ENCODE peak calls at places on chromosome 9, in six cellular contexts. D is CD4-positive, alpha-beta T cell; H is Peyer's patch; O is GM23338; V is neural progenitor cell; P is tibial nerve. Q is an unnamed sample.
A peak's percentile ranks its signal among the peaks of the same experiment; 100 is the strongest.

GRCh38 chr9:94948567-94949235 is 222.2 kb downstream of the AOPEP start:
- DNase-seq in D (no peak), H (no peak), O (no peak), V (no peak), P (no peak), Q (no peak)

GRCh38 chr9:8224381-8224791 is 424.8 kb upstream of the DMAC1 start:
- DNase-seq in D (no peak), H (no peak), O (no peak), V (no peak), P (no peak), Q (no peak)

GRCh38 chr9:4620046-4620765 is 41.9 kb upstream of the PLPP6 start:
- DNase-seq in D (no peak), H (no peak), O (peak; percentile 17), V (peak; percentile 8), P (no peak), Q (no peak)

GRCh38 chr9:133990366-133991210 is 1.5 kb downstream of the VAV2 start:
- DNase-seq in D (no peak), H (peak; percentile 84), O (peak; percentile 52), V (peak; percentile 84), P (no peak), Q (no peak)

GRCh38 chr9:17775646-17776045 is 196.8 kb downstream of the SH3GL2 start:
- DNase-seq in D (no peak), H (no peak), O (no peak), V (no peak), P (no peak), Q (no peak)

GRCh38 chr9:123349691-123350480 is 6.1 kb upstream of the CRB2 start:
- DNase-seq in D (peak; percentile 54), H (peak; percentile 78), O (peak; percentile 88), V (peak; percentile 86), P (no peak), Q (no peak)

GRCh38 chr9:89471390-89471789 is 26.5 kb downstream of the SEMA4D start:
- DNase-seq in D (peak; percentile 30), H (peak; percentile 45), O (no peak), V (no peak), P (no peak), Q (no peak)

GRCh38 chr9:109923371-109923770 is 143.4 kb downstream of the PALM2AKAP2 start:
- DNase-seq in D (no peak), H (no peak), O (peak; percentile 19), V (no peak), P (no peak), Q (no peak)

GRCh38 chr9:76759726-76760125 is 4.5 kb upstream of the PCA3 start:
- DNase-seq in D (no peak), H (peak; percentile 55), O (no peak), V (no peak), P (no peak), Q (no peak)

GRCh38 chr9:91546574-91546973 is 122.9 kb upstream of the NFIL3 start:
- DNase-seq in D (no peak), H (no peak), O (no peak), V (no peak), P (no peak), Q (no peak)

GRCh38 chr9:70654144-70654543 is 239.7 kb upstream of the KLF9 start:
- DNase-seq in D (no peak), H (no peak), O (no peak), V (no peak), P (no peak), Q (no peak)

GRCh38 chr9:123267481-123268239 is 726 bp downstream of the STRBP start:
- DNase-seq in D (peak; percentile 9), H (peak; percentile 50), O (peak; percentile 41), V (peak; percentile 49), P (no peak), Q (no peak)

GRCh38 chr9:37037137-37037743 is 3.2 kb upstream of the PAX5 start:
- DNase-seq in D (no peak), H (peak; percentile 63), O (peak; percentile 71), V (peak; percentile 63), P (no peak), Q (no peak)

GRCh38 chr9:23824241-23825142 is 1.5 kb downstream of the ELAVL2 start:
- DNase-seq in D (no peak), H (no peak), O (peak; percentile 87), V (peak; percentile 90), P (no peak), Q (no peak)

GRCh38 chr9:108584860-108585259 is 270.9 kb downstream of the ACTL7B start:
- DNase-seq in D (no peak), H (no peak), O (no peak), V (no peak), P (no peak), Q (no peak)

GRCh38 chr9:77803423-77803822 is 155.3 kb upstream of the GNA14 start:
- DNase-seq in D (no peak), H (no peak), O (no peak), V (no peak), P (no peak), Q (no peak)
- TF ChIP-seq CTCF in D (no peak), H (no peak), O (no peak), V (no peak), P (no peak), Q (no peak)

GRCh38 chr9:85944672-85945071 is 3.7 kb downstream of the NAA35 start:
- DNase-seq in D (no peak), H (no peak), O (no peak), V (no peak), P (no peak), Q (no peak)

GRCh38 chr9:85943757-85944430 is 2.9 kb downstream of the NAA35 start:
- DNase-seq in D (no peak), H (no peak), O (no peak), V (no peak), P (no peak), Q (no peak)

DNA sequence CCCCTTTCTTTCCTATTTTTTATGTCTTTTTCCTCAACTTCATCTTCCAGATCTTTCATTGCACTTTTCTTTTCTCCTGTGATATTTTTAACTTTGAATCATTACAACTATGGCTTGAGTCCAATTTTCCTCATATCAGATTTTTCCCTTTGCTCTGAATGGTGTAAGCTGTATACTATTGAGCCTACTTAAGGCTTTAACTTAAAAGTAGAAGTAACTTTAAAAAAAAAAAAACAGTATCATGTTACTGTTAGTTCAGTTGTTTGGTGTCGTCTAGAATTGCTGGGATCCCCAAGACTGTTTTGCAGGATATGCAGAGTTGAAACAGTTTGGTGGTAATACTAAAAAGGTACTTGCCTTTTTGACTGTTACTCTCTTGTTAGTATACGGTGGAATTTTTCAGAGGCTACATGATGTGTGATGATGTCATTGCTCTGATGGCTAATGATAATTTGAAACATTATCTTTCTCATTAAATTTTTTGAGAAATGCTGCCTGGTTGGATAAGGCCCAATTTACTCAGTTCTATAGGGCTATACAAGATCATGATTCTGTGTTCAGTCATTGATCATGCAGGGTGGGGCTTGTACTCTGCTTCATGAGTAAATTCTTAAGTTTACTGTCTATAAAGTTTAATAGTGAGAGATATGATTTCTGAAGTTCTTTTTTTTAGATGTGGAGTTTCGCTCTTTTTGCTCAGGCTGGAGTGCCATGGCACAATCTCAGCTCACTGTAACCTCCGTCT is 8.8 kb downstream of the NAA35 start:
- DNase-seq in D (no peak), H (no peak), O (no peak), V (no peak), P (no peak), Q (no peak)
- H3K27ac ChIP-seq in D (no peak overlapping the region), H (no peak overlapping the region), O (no peak overlapping the region), V (no peak overlapping the region), P (no peak overlapping the region), Q (peak overlapping the region; percentile 68)

GRCh38 chr9:136565075-136565721 is 19.4 kb upstream of the NOTCH1 start:
- DNase-seq in D (no peak), H (no peak), O (no peak), V (no peak), P (no peak), Q (no peak)

GRCh38 chr9:136565722-136566552 is 20.1 kb upstream of the NOTCH1 start:
- DNase-seq in D (no peak), H (no peak), O (no peak), V (no peak), P (no peak), Q (no peak)

GRCh38 chr9:136563646-136564321 is 17.9 kb upstream of the NOTCH1 start:
- DNase-seq in D (no peak), H (no peak), O (no peak), V (no peak), P (no peak), Q (no peak)

GRCh38 chr9:136562746-136563506 is 17.1 kb upstream of the NOTCH1 start:
- DNase-seq in D (no peak), H (no peak), O (no peak), V (no peak), P (no peak), Q (no peak)

DNA sequence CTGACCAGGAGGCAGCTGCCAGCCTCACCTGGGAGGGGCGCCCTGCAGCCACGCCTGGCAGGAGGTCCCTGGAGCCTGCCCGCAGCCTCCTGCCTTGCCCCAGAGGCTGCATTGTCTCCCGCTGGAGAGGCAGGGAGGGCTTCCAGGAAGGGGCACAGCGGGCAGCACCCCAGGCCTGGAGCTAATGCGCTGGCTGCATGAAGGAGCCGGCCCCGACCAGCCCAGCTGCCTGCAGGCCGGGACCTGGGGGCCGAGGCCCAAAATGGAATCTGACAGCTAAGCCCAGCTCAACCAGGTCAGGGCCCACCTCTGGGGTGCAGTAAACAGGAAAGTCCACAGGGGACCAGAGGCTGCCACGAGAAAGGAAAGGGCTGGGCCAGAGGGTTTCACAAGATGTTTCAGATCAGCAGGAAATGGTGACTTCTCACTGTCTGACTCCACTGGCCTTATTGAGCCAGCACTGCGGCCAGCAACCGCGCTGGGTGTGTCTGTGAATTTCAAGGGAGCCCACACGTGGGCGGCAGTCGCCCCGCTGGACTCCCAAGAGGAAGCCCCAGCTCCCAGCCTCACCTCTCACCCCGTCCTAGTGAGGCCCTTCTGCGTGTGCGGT is 18.6 kb upstream of the NOTCH1 start:
- DNase-seq in D (no peak), H (peak; percentile 73), O (no peak), V (no peak), P (peak; percentile 66), Q (peak; percentile 59)
- TF ChIP-seq CTCF in D (no peak), H (no peak), O (peak; percentile 39), V (no peak), P (no peak), Q (no peak)

DNA sequence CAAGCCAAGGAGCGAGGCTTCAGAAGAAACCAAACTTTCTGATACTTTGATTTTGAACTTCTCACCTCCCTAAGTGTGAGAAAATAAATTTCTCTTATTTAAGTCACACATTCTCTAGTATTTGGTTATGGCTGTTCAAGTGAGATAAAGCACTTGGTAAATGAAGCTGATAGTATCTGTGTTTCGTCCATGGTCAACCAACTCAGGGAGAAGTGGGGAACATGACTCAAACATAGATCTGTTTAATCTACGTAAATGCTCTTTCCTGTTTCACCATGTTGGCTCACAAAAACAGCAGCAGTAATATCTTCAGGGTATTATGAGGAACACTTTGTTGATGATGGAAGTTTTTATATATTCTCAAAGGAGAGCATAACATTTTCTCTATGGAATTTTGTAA is 2167.2 kb upstream of the C9orf72 start:
- DNase-seq in D (no peak), H (no peak), O (no peak), V (no peak), P (no peak), Q (no peak)
- H3K27ac ChIP-seq in D (no peak overlapping the region), H (no peak overlapping the region), O (no peak overlapping the region), V (no peak overlapping the region), P (no peak overlapping the region), Q (no peak overlapping the region)

Q was measured in ascending aorta.